ENCODE peak calls at places on chromosome 1, in four cellular contexts. N is HepG2, I is K562, O is HCT116. A is an unnamed sample.

GRCh38 chr1:162055062-162055461 is 14.4 kb upstream of the NOS1AP start:
- DNase-seq in N (peak; percentile 64), I (no peak), O (peak; percentile 66), A (peak; percentile 75)

GRCh38 chr1:171433451-171433850 is 51.9 kb upstream of the PRRC2C start:
- DNase-seq in N (no peak), I (no peak), O (no peak), A (no peak)

GRCh38 chr1:91381844-91382243 is 22.8 kb downstream of the HFM1 start:
- DNase-seq in N (no peak), I (no peak), O (no peak), A (no peak)

GRCh38 chr1:41504126-41505035 is 19.9 kb upstream of the EDN2 start:
- DNase-seq in N (no peak), I (no peak), O (peak; percentile 63), A (no peak)

GRCh38 chr1:65065535-65066378 is 82.2 kb upstream of the AK4 start:
- DNase-seq in N (no peak), I (peak; percentile 44), O (no peak), A (no peak)

GRCh38 chr1:198529414-198529813 is 11.1 kb downstream of the ATP6V1G3 start:
- DNase-seq in N (no peak), I (no peak), O (no peak), A (no peak)

GRCh38 chr1:173269490-173270230 is 62.5 kb upstream of the TNFSF4 start:
- DNase-seq in N (no peak), I (no peak), O (peak; percentile 37), A (no peak)

GRCh38 chr1:46219551-46220520 is 16.7 kb downstream of the LURAP1 start:
- DNase-seq in N (no peak), I (no peak), O (no peak), A (no peak)

GRCh38 chr1:240883490-240883889 is 271.5 kb upstream of the GREM2 start:
- DNase-seq in N (no peak), I (no peak), O (no peak), A (no peak)

GRCh38 chr1:232457607-232458006 is 172.3 kb downstream of the SIPA1L2 start:
- DNase-seq in N (no peak), I (no peak), O (no peak), A (no peak)

GRCh38 chr1:108877324-108877812 is 583 bp downstream of the GPSM2 start:
- DNase-seq in N (no peak), I (no peak), O (no peak), A (no peak)

GRCh38 chr1:244304156-244304555 is 147.6 kb downstream of the ADSS2 start:
- DNase-seq in N (no peak), I (no peak), O (no peak), A (no peak)

GRCh38 chr1:235250430-235250829 is 77.5 kb downstream of the ARID4B start:
- DNase-seq in N (no peak), I (no peak), O (no peak), A (no peak)

GRCh38 chr1:43243299-43243698 is 26.5 kb upstream of the TMEM125 start:
- DNase-seq in N (no peak), I (no peak), O (no peak), A (no peak)

GRCh38 chr1:11831945-11832725 is 15.4 kb downstream of the NPPA start:
- DNase-seq in N (no peak), I (no peak), O (no peak), A (no peak)

GRCh38 chr1:68321084-68321685 is 88.9 kb upstream of the WLS start:
- DNase-seq in N (peak; percentile 50), I (peak; percentile 13), O (no peak), A (no peak)

GRCh38 chr1:25641931-25642611 is 25.5 kb downstream of the MAN1C1 start:
- DNase-seq in N (no peak), I (no peak), O (no peak), A (no peak)

GRCh38 chr1:37556712-37557196 is at the start of gene DNALI1:
- DNase-seq in N (peak; percentile 44), I (peak; percentile 96), O (no peak), A (no peak)

DNA sequence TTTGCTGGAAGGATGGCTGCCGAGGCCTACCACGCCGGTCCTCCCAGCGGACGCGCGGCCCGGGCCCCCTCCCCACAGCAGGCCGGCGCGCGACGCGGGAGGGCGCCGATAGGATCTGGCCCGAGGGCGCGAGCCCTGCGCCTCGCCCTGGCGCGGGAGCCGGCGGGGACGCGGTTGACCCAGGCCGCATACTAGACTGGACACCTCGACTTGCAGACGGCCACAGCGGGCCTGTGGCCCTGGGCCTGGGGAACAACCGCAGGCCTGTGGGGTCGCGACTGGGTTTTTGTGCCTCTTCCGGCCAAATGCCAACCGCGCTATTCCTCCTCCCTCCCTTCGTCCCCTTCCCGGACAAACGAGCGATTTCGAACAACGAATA is 2.5 kb downstream of the NHLH2 start:
- DNase-seq in N (no peak), I (no peak), O (no peak), A (no peak)
- H3K4me3 ChIP-seq in N (no peak overlapping the region), I (no peak overlapping the region), O (no peak overlapping the region), A (no peak overlapping the region)

GRCh38 chr1:15323351-15323988 is 76.4 kb downstream of the FHAD1 start:
- DNase-seq in N (peak; percentile 42), I (peak; percentile 84), O (peak; percentile 65), A (peak; percentile 61)
- TF ChIP-seq TCF7L2 in N (no peak), I (no peak), O (no peak), A (no peak)

DNA sequence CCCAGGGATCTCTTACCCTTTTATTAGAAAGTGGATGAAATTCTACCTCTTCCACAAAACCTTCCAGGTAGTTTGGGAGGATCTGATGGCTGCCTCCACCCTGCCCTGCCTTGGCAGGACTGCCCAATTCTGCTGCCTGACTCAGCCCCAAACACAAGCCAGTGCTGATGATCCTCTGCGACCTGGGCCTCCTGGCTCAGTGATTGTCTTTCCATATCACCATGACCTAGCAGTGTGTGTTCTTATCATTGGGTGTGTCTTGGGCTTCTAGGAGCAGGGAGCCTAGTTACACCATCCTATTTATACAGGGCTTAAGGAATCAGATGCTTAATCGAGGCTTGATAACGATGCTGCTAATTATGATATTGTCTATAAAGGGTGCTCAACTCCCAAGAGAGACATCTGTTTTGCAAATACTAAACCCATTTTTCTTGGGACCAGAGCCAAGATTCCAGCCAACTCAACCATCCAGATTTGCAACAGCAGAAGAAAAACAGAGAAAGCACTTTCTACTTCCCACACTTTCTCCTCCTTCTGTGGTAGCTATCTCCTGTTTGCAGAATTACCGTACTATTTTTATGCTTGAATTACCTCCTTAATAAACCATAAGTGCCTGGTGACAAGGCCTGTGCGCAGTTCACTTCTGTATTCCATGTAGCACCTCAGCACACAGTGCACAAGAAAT is 36.5 kb upstream of the KIF21B start:
- DNase-seq in N (no peak), I (peak; percentile 36), O (no peak), A (no peak)
- H3K27ac ChIP-seq in N (no peak overlapping the region), I (no peak overlapping the region), O (no peak overlapping the region), A (no peak overlapping the region)

DNA sequence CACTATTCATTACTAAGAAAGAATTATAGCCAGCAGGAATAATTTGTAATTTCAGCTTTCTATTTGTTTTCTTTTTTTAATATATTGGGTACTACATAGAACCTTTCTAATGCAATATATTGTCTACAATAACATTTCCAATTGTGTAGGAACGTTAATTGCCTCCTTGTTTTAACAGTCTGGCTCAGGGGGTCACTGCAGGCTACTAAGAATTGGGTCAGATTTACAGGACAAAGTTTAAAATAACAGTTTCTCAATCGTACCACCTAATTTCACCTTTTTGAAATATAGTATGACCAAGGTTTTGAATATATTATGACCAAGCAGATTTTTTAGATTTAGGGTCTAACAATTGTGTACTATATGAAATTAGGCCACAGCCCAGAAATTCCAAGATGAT is 2.4 kb downstream of the CFH start:
- DNase-seq in N (no peak), I (no peak), O (no peak), A (no peak)
- H3K4me3 ChIP-seq in N (no peak overlapping the region), I (peak overlapping the region; percentile 29), O (no peak overlapping the region), A (no peak overlapping the region)

DNA sequence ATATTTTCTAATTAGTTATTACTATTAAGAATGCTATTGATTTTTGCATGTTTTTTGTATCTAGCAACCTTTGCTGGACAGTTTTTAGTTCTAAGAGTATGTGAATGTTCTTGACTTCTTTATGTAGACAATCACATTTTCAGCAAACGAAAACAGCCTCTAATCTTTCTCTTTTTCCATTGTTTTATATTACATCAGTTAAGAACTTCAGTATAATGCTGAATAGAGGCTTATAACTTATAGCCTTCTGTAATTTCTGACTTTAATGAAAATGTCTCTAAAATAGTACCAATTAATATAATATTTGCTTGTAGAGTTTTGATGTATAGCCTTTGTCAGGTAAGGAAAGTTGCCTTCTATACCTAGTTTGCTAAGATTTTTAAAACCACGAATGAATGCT is 33.2 kb upstream of the ATF3 start:
- DNase-seq in N (no peak), I (no peak), O (no peak), A (no peak)
- TF ChIP-seq TCF7L2 in N (no peak), I (no peak), O (no peak), A (no peak)

GRCh38 chr1:178684542-178685000 is 40.5 kb upstream of the RALGPS2 start:
- DNase-seq in N (peak; percentile 52), I (no peak), O (peak; percentile 65), A (peak; percentile 56)
- H3K27ac ChIP-seq in N (peak overlapping the region; percentile 25), I (no peak overlapping the region), O (peak overlapping the region; percentile 32), A (no peak overlapping the region)

GRCh38 chr1:200346744-200347143 is 63.1 kb downstream of the ZNF281 start:
- DNase-seq in N (no peak), I (no peak), O (no peak), A (no peak)

GRCh38 chr1:200355815-200356214 is 54.0 kb downstream of the ZNF281 start:
- DNase-seq in N (no peak), I (no peak), O (no peak), A (no peak)

GRCh38 chr1:200354243-200354642 is 55.6 kb downstream of the ZNF281 start:
- DNase-seq in N (no peak), I (no peak), O (no peak), A (no peak)

GRCh38 chr1:200353232-200353631 is 56.6 kb downstream of the ZNF281 start:
- DNase-seq in N (no peak), I (no peak), O (no peak), A (no peak)

DNA sequence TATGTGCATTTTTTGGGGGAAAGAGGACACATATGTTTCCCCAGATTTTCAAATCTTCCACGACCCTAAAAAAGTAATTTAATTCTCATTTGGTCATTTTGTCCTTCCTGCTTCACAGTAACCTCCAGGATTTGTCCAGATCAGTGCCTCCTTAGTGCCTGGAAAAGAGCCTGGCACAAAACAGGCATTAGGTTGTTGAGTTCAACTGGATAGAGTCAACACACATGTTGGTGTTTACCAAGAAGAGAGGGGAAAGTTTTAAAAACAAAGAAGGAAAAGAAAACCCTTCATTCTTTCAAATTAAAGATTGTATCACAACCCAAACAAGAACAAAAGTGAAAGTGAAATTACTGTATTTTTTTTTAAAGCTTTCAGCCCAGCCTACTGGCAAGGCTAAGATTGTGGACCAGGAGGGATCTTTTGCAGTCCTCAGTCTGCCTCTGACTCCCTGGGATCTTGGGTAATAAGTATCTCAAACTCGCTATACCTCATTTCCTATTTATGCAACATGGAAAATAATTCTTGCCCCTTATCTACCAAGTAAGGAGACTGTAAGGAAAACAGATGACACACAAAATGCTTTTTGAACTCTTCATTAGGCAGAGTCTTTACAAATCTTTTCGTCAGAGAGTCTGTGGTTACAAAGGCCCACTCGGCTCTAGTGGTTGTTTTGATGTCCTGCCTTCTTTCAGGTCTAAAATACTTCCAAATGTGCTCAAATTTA is 57.8 kb downstream of the ZNF281 start:
- DNase-seq in N (no peak), I (no peak), O (no peak), A (no peak)
- H3K4me3 ChIP-seq in N (no peak overlapping the region), I (no peak overlapping the region), O (no peak overlapping the region), A (no peak overlapping the region)

GRCh38 chr1:14090062-14090461 is 390.1 kb downstream of the PRDM2 start:
- DNase-seq in N (no peak), I (no peak), O (no peak), A (no peak)
- TF ChIP-seq TCF7L2 in N (no peak), I (no peak), O (no peak), A (no peak)